ENCODE peak calls at places on chromosomes 4 and X, in four cellular contexts. Y, O, X and L are unnamed samples.

GRCh38 chr4:21452931-21453330 is 495.6 kb downstream of the KCNIP4 start:
- DNase-seq in O (no peak), Y (no peak), X (peak), L (no peak)

GRCh38 chr4:146639414-146639814 is 721 bp downstream of the POU4F2 start:
- DNase-seq in O (no peak), X (no peak), Y (no peak), L (no peak)

GRCh38 chr4:82667761-82668505 is 106.1 kb upstream of the TMEM150C start:
- DNase-seq in O (no peak), X (no peak), Y (no peak), L (no peak)

GRCh38 chrX:27309406-27309805 is 153.7 kb downstream of the PPP4R3C start:
- DNase-seq in O (peak), X (no peak), Y (no peak), L (no peak)

GRCh38 chr4:13108096-13108495 is 376.0 kb downstream of the RAB28 start:
- DNase-seq in X (no peak), Y (no peak), O (no peak), L (no peak)

GRCh38 chr4:113384600-113384999 is 335.1 kb downstream of the ANK2 start:
- DNase-seq in O (peak), X (peak), Y (no peak), L (peak)

GRCh38 chrX:48540015-48540350 is 469 bp downstream of the TBC1D25 start:
- DNase-seq in X (peak), O (peak), Y (peak), L (no peak)

GRCh38 chr4:89837385-89837995 is 529 bp upstream of the SNCA start:
- DNase-seq in X (peak), Y (no peak), O (peak), L (no peak)

GRCh38 chrX:37287741-37288424 is 61.3 kb upstream of the PRRG1 start:
- DNase-seq in X (no peak), Y (no peak), O (no peak), L (peak)

GRCh38 chr4:159950707-159951106 is 847.8 kb downstream of the RAPGEF2 start:
- DNase-seq in X (no peak), Y (no peak), O (no peak), L (no peak)

GRCh38 chr4:68175562-68176155 is 46.0 kb upstream of the TMPRSS11F start:
- DNase-seq in X (peak), Y (peak), O (peak), L (peak)

GRCh38 chrX:84064164-84064563 is 123.8 kb downstream of the RPS6KA6 start:
- DNase-seq in X (peak), O (peak), Y (no peak), L (peak)

GRCh38 chrX:153882086-153882498 is 3.9 kb downstream of the L1CAM start:
- DNase-seq in Y (no peak), X (no peak), O (no peak), L (no peak)

GRCh38 chrX:63525491-63525890 is 174.4 kb upstream of the SPIN4 start:
- DNase-seq in O (no peak), X (no peak), Y (no peak), L (no peak)

GRCh38 chr4:139278450-139278849 is 1.6 kb downstream of the MGARP start:
- DNase-seq in X (no peak), Y (no peak), O (no peak), L (no peak)

GRCh38 chr4:174381419-174381818 is 97.7 kb downstream of the CEP44 start:
- DNase-seq in O (no peak), X (no peak), Y (no peak), L (no peak)

GRCh38 chrX:149563359-149563758 is 13.6 kb upstream of the HSFX3 start:
- DNase-seq in X (no peak), O (no peak), Y (no peak), L (no peak)

GRCh38 chr4:186132577-186133277 is 28.2 kb downstream of the FAM149A start:
- DNase-seq in O (peak), X (peak), Y (no peak), L (peak)

GRCh38 chr4:36024901-36025610 is 219.3 kb downstream of the ARAP2 start:
- DNase-seq in O (no peak), Y (no peak), X (no peak), L (peak)

GRCh38 chrX:18617351-18617750 is 54.6 kb downstream of the RS1 start:
- DNase-seq in Y (no peak), O (peak), X (peak), L (peak)